ENCODE peak calls at places on chromosomes 7 and 10, in ten cellular contexts. One of them, this sample, is unnamed.

GRCh38 chr7:12670759-12671545 is 16.5 kb upstream of the ARL4A start:
- DNase-seq in AG04450: peak; percentile 55
- DNase-seq in pancreas: no peak
- DNase-seq in endodermal cell: no peak
- DNase-seq in breast epithelium: no peak
- DNase-seq in heart right ventricle: no peak
- DNase-seq in keratinocyte: no peak
- DNase-seq in spleen: no peak
- DNase-seq in neural progenitor cell: no peak
- DNase-seq in tibial artery: no peak
- DNase-seq in this sample: no peak

GRCh38 chr7:36967387-36967786 is 243.1 kb upstream of the AOAH start:
- DNase-seq in AG04450: peak; percentile 21
- DNase-seq in pancreas: peak; percentile 56
- DNase-seq in endodermal cell: peak; percentile 89
- DNase-seq in breast epithelium: no peak
- DNase-seq in heart right ventricle: peak; percentile 74
- DNase-seq in keratinocyte: no peak
- DNase-seq in spleen: no peak
- DNase-seq in neural progenitor cell: peak; percentile 87
- DNase-seq in tibial artery: peak; percentile 71
- DNase-seq in this sample: no peak

GRCh38 chr10:3210251-3210650 is 37.7 kb upstream of the PITRM1 start:
- DNase-seq in AG04450: no peak
- DNase-seq in pancreas: no peak
- DNase-seq in endodermal cell: no peak
- DNase-seq in breast epithelium: no peak
- DNase-seq in heart right ventricle: no peak
- DNase-seq in keratinocyte: no peak
- DNase-seq in spleen: no peak
- DNase-seq in neural progenitor cell: no peak
- DNase-seq in tibial artery: no peak
- DNase-seq in this sample: no peak

GRCh38 chr10:31927597-31928530 is 767 bp downstream of the ARHGAP12 start:
- DNase-seq in AG04450: no peak
- DNase-seq in pancreas: peak; percentile 53
- DNase-seq in endodermal cell: peak; percentile 88
- DNase-seq in breast epithelium: no peak
- DNase-seq in heart right ventricle: peak; percentile 38
- DNase-seq in keratinocyte: no peak
- DNase-seq in spleen: peak; percentile 92
- DNase-seq in neural progenitor cell: peak; percentile 85
- DNase-seq in tibial artery: peak; percentile 80
- DNase-seq in this sample: peak; percentile 56

GRCh38 chr7:31917256-31917655 is 153.0 kb downstream of the PDE1C start:
- DNase-seq in AG04450: no peak
- DNase-seq in pancreas: no peak
- DNase-seq in endodermal cell: no peak
- DNase-seq in breast epithelium: no peak
- DNase-seq in heart right ventricle: no peak
- DNase-seq in keratinocyte: no peak
- DNase-seq in spleen: no peak
- DNase-seq in neural progenitor cell: no peak
- DNase-seq in tibial artery: no peak
- DNase-seq in this sample: no peak

GRCh38 chr10:9851808-9852207 is 1165.9 kb upstream of the CELF2 start:
- DNase-seq in AG04450: no peak
- DNase-seq in pancreas: no peak
- DNase-seq in endodermal cell: no peak
- DNase-seq in breast epithelium: no peak
- DNase-seq in heart right ventricle: no peak
- DNase-seq in keratinocyte: no peak
- DNase-seq in spleen: no peak
- DNase-seq in neural progenitor cell: no peak
- DNase-seq in tibial artery: no peak
- DNase-seq in this sample: no peak

GRCh38 chr7:40758590-40758989 is 623.8 kb downstream of the SUGCT start:
- DNase-seq in AG04450: no peak
- DNase-seq in pancreas: no peak
- DNase-seq in endodermal cell: no peak
- DNase-seq in breast epithelium: no peak
- DNase-seq in heart right ventricle: no peak
- DNase-seq in keratinocyte: no peak
- DNase-seq in spleen: no peak
- DNase-seq in neural progenitor cell: peak; percentile 74
- DNase-seq in tibial artery: no peak
- DNase-seq in this sample: no peak

GRCh38 chr10:43000021-43000411 is 76.9 kb upstream of the RET start:
- DNase-seq in AG04450: no peak
- DNase-seq in pancreas: no peak
- DNase-seq in endodermal cell: no peak
- DNase-seq in breast epithelium: no peak
- DNase-seq in heart right ventricle: no peak
- DNase-seq in keratinocyte: no peak
- DNase-seq in spleen: no peak
- DNase-seq in neural progenitor cell: no peak
- DNase-seq in tibial artery: no peak
- DNase-seq in this sample: no peak

GRCh38 chr10:31032515-31033132 is 959 bp upstream of the ZNF438 start:
- DNase-seq in AG04450: no peak
- DNase-seq in pancreas: no peak
- DNase-seq in endodermal cell: peak; percentile 98
- DNase-seq in breast epithelium: no peak
- DNase-seq in heart right ventricle: no peak
- DNase-seq in keratinocyte: no peak
- DNase-seq in spleen: peak; percentile 83
- DNase-seq in neural progenitor cell: no peak
- DNase-seq in tibial artery: no peak
- DNase-seq in this sample: no peak

GRCh38 chr10:132714096-132714721 is 71.7 kb downstream of the NKX6-2 start:
- DNase-seq in AG04450: no peak
- DNase-seq in pancreas: peak; percentile 35
- DNase-seq in endodermal cell: peak; percentile 80
- DNase-seq in breast epithelium: peak; percentile 48
- DNase-seq in heart right ventricle: peak; percentile 38
- DNase-seq in keratinocyte: no peak
- DNase-seq in spleen: peak; percentile 63
- DNase-seq in neural progenitor cell: peak; percentile 97
- DNase-seq in tibial artery: peak; percentile 59
- DNase-seq in this sample: peak; percentile 50

GRCh38 chr10:78627254-78627795 is 441.4 kb upstream of the ZMIZ1 start:
- DNase-seq in AG04450: no peak
- DNase-seq in pancreas: no peak
- DNase-seq in endodermal cell: peak; percentile 20
- DNase-seq in breast epithelium: no peak
- DNase-seq in heart right ventricle: no peak
- DNase-seq in keratinocyte: no peak
- DNase-seq in spleen: no peak
- DNase-seq in neural progenitor cell: no peak
- DNase-seq in tibial artery: no peak
- DNase-seq in this sample: no peak

GRCh38 chr10:97915761-97916160 is 66.1 kb downstream of the GOLGA7B start:
- DNase-seq in AG04450: no peak
- DNase-seq in pancreas: no peak
- DNase-seq in endodermal cell: no peak
- DNase-seq in breast epithelium: no peak
- DNase-seq in heart right ventricle: no peak
- DNase-seq in keratinocyte: no peak
- DNase-seq in spleen: no peak
- DNase-seq in neural progenitor cell: no peak
- DNase-seq in tibial artery: no peak
- DNase-seq in this sample: no peak

GRCh38 chr10:36281871-36282331 is 639.8 kb upstream of the FZD8 start:
- DNase-seq in AG04450: no peak
- DNase-seq in pancreas: no peak
- DNase-seq in endodermal cell: no peak
- DNase-seq in breast epithelium: no peak
- DNase-seq in heart right ventricle: no peak
- DNase-seq in keratinocyte: no peak
- DNase-seq in spleen: no peak
- DNase-seq in neural progenitor cell: no peak
- DNase-seq in tibial artery: no peak
- DNase-seq in this sample: no peak

GRCh38 chr10:114665406-114665805 is 7.3 kb upstream of the ABLIM1 start:
- DNase-seq in AG04450: no peak
- DNase-seq in pancreas: no peak
- DNase-seq in endodermal cell: no peak
- DNase-seq in breast epithelium: no peak
- DNase-seq in heart right ventricle: no peak
- DNase-seq in keratinocyte: no peak
- DNase-seq in spleen: no peak
- DNase-seq in neural progenitor cell: no peak
- DNase-seq in tibial artery: no peak
- DNase-seq in this sample: no peak

GRCh38 chr10:131960631-131961046 is 21.1 kb downstream of the BNIP3 start:
- DNase-seq in AG04450: no peak
- DNase-seq in pancreas: no peak
- DNase-seq in endodermal cell: no peak
- DNase-seq in breast epithelium: peak; percentile 42
- DNase-seq in heart right ventricle: no peak
- DNase-seq in keratinocyte: no peak
- DNase-seq in spleen: no peak
- DNase-seq in neural progenitor cell: no peak
- DNase-seq in tibial artery: no peak
- DNase-seq in this sample: no peak

GRCh38 chr7:153954477-153954876 is 97.7 kb upstream of the DPP6 start:
- DNase-seq in AG04450: no peak
- DNase-seq in pancreas: no peak
- DNase-seq in endodermal cell: no peak
- DNase-seq in breast epithelium: no peak
- DNase-seq in heart right ventricle: no peak
- DNase-seq in keratinocyte: no peak
- DNase-seq in spleen: no peak
- DNase-seq in neural progenitor cell: no peak
- DNase-seq in tibial artery: no peak
- DNase-seq in this sample: no peak

GRCh38 chr7:153948055-153948454 is 104.1 kb upstream of the DPP6 start:
- DNase-seq in AG04450: no peak
- DNase-seq in pancreas: no peak
- DNase-seq in endodermal cell: no peak
- DNase-seq in breast epithelium: no peak
- DNase-seq in heart right ventricle: no peak
- DNase-seq in keratinocyte: no peak
- DNase-seq in spleen: no peak
- DNase-seq in neural progenitor cell: no peak
- DNase-seq in tibial artery: no peak
- DNase-seq in this sample: no peak

DNA sequence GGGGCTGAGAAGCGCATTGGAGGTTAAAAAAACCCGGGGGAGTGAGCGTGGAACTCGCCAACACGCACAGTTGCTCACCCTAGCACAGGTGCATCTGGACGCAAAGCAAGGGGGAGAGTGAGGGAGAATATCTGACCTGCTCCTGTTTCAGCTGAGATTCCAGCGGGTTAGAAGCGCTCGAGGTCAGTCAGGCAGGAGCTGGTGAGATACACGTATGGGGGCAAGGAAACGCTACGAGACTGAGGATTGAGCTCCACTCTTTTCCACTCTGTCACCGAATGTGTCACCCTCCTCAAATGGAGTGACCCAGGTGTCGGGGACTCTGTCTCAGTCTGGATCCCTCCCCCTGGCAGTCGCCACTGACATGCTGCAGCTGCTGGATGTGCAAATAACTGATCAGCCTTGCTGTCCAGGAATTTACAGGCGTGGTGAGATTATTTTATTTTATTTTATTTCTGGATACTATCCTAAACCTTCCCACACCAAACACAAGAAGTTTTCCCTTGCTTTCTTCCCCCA is 100.9 kb upstream of the DPP6 start:
- DNase-seq in AG04450: no peak
- DNase-seq in pancreas: no peak
- DNase-seq in endodermal cell: no peak
- DNase-seq in breast epithelium: no peak
- DNase-seq in heart right ventricle: no peak
- DNase-seq in keratinocyte: no peak
- DNase-seq in spleen: no peak
- DNase-seq in neural progenitor cell: no peak
- DNase-seq in tibial artery: no peak
- DNase-seq in this sample: no peak
- H3K9me3 ChIP-seq in AG04450: peaks cover 46% of the 10 kb centered on the region
- H3K9me3 ChIP-seq in pancreas: no peaks in the 10 kb centered on the region
- H3K9me3 ChIP-seq in endodermal cell: peaks cover 73% of the 10 kb centered on the region
- H3K9me3 ChIP-seq in breast epithelium: no peaks in the 10 kb centered on the region
- H3K9me3 ChIP-seq in heart right ventricle: no peaks in the 10 kb centered on the region
- H3K9me3 ChIP-seq in keratinocyte: peaks cover 5% of the 10 kb centered on the region
- H3K9me3 ChIP-seq in spleen: no peaks in the 10 kb centered on the region
- H3K9me3 ChIP-seq in neural progenitor cell: no peaks in the 10 kb centered on the region
- H3K9me3 ChIP-seq in tibial artery: no peaks in the 10 kb centered on the region
- H3K9me3 ChIP-seq in this sample: no peaks in the 10 kb centered on the region

GRCh38 chr7:101164071-101164840 is 1.1 kb downstream of the VGF start:
- DNase-seq in AG04450: no peak
- DNase-seq in pancreas: no peak
- DNase-seq in endodermal cell: peak; percentile 93
- DNase-seq in breast epithelium: no peak
- DNase-seq in heart right ventricle: peak; percentile 29
- DNase-seq in keratinocyte: no peak
- DNase-seq in spleen: peak; percentile 76
- DNase-seq in neural progenitor cell: peak; percentile 89
- DNase-seq in tibial artery: no peak
- DNase-seq in this sample: no peak
- H3K27me3 ChIP-seq in AG04450: peaks cover 3% of the 10 kb centered on the region
- H3K27me3 ChIP-seq in pancreas: peaks cover 20% of the 10 kb centered on the region
- H3K27me3 ChIP-seq in endodermal cell: peaks cover 76% of the 10 kb centered on the region
- H3K27me3 ChIP-seq in breast epithelium: peaks cover 68% of the 10 kb centered on the region
- H3K27me3 ChIP-seq in heart right ventricle: peaks cover 28% of the 10 kb centered on the region
- H3K27me3 ChIP-seq in keratinocyte: peaks cover 45% of the 10 kb centered on the region
- H3K27me3 ChIP-seq in spleen: no peaks in the 10 kb centered on the region
- H3K27me3 ChIP-seq in neural progenitor cell: peaks cover 86% of the 10 kb centered on the region
- H3K27me3 ChIP-seq in tibial artery: peaks cover 100% of the 10 kb centered on the region
- H3K27me3 ChIP-seq in this sample: peaks cover 27% of the 10 kb centered on the region

DNA sequence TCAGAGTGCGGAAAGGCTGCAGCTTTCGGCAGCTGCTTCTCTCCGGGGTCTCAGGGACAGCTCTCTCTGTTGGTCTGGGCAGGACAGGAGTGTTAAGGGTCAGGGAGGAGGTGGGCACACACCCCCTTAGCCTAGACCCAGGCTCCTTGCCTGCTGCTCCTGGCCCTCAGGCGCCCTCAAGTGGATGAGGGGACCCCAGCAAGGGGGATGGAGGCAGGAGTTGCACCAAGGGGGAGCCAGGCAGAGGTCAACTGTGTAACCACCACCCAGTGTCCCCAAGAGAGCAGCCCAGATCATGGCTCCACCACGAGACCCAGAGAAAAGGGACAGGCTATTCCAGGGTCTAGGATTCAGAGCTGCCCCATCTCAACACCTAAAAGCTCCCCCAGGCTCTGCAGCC is 26.9 kb downstream of the SPOCK2 start:
- DNase-seq in AG04450: no peak
- DNase-seq in pancreas: no peak
- DNase-seq in endodermal cell: peak; percentile 75
- DNase-seq in breast epithelium: no peak
- DNase-seq in heart right ventricle: no peak
- DNase-seq in keratinocyte: no peak
- DNase-seq in spleen: no peak
- DNase-seq in neural progenitor cell: peak; percentile 59
- DNase-seq in tibial artery: no peak
- DNase-seq in this sample: no peak
- TF ChIP-seq CTCF in AG04450: peak; percentile 15
- TF ChIP-seq CTCF in pancreas: no peak
- TF ChIP-seq CTCF in endodermal cell: peak; percentile 67
- TF ChIP-seq CTCF in breast epithelium: no peak
- TF ChIP-seq CTCF in heart right ventricle: no peak
- TF ChIP-seq CTCF in keratinocyte: peak; percentile 17
- TF ChIP-seq CTCF in spleen: no peak
- TF ChIP-seq CTCF in neural progenitor cell: peak; percentile 54
- TF ChIP-seq CTCF in tibial artery: no peak
- TF ChIP-seq CTCF in this sample: peak; percentile 44

GRCh38 chr7:57449904-57450303 is at the start of gene ZNF716:
- DNase-seq in AG04450: no peak
- DNase-seq in pancreas: no peak
- DNase-seq in endodermal cell: no peak
- DNase-seq in breast epithelium: no peak
- DNase-seq in heart right ventricle: no peak
- DNase-seq in keratinocyte: no peak
- DNase-seq in spleen: no peak
- DNase-seq in neural progenitor cell: no peak
- DNase-seq in tibial artery: no peak
- DNase-seq in this sample: no peak
- H3K9me3 ChIP-seq in AG04450: peaks cover 39% of the 10 kb centered on the region
- H3K9me3 ChIP-seq in pancreas: no peaks in the 10 kb centered on the region
- H3K9me3 ChIP-seq in endodermal cell: peaks cover 55% of the 10 kb centered on the region
- H3K9me3 ChIP-seq in breast epithelium: peaks cover 13% of the 10 kb centered on the region
- H3K9me3 ChIP-seq in heart right ventricle: peaks cover 28% of the 10 kb centered on the region
- H3K9me3 ChIP-seq in keratinocyte: peaks cover 1% of the 10 kb centered on the region
- H3K9me3 ChIP-seq in spleen: peaks cover 80% of the 10 kb centered on the region
- H3K9me3 ChIP-seq in neural progenitor cell: peaks cover 11% of the 10 kb centered on the region
- H3K9me3 ChIP-seq in tibial artery: peaks cover 15% of the 10 kb centered on the region
- H3K9me3 ChIP-seq in this sample: no peaks in the 10 kb centered on the region